ENCODE peak calls at places on chromosomes 5 and 9, in eight cellular contexts. C is kidney tubule cell; J is coronary artery; Z is epithelial cell of prostate; O is aorta; B is activated naive CD4-positive, alpha-beta T cell treated with anti-CD3 and anti-CD28 coated beads, Interleukin-2, amount 50 U/mL, for 72 hours; N is fibroblast of gingiva; D is ELR. L is an unnamed sample.

GRCh38 chr9:98590115-98590514 is 118.6 kb downstream of the GABBR2 start:
- DNase-seq in B (no peak), O (no peak), N (no peak), J (no peak), C (no peak), Z (no peak), D (no peak), L (no peak)

GRCh38 chr5:16456103-16456832 is 9.3 kb downstream of the ZNF622 start:
- DNase-seq in O (peak), C (peak), N (peak), D (peak), Z (peak), J (no peak), B (peak), L (peak)

GRCh38 chr9:88959727-88960469 is 31.4 kb upstream of the S1PR3 start:
- DNase-seq in O (no peak), N (no peak), D (no peak), B (no peak), J (no peak), Z (no peak), C (no peak), L (no peak)

GRCh38 chr5:68746220-68747076 is 347.4 kb upstream of the SLC30A5 start:
- DNase-seq in Z (no peak), C (peak), O (no peak), J (no peak), B (no peak), N (no peak), D (no peak), L (no peak)

GRCh38 chr5:155418960-155419579 is 405.5 kb downstream of the KIF4B start:
- DNase-seq in J (no peak), Z (no peak), C (peak), O (no peak), B (no peak), N (no peak), D (no peak), L (no peak)

GRCh38 chr5:13860176-13860575 is 84.3 kb downstream of the DNAH5 start:
- DNase-seq in B (no peak), C (peak), Z (no peak), N (no peak), J (no peak), D (no peak), O (no peak), L (no peak)

GRCh38 chr5:1805326-1805725 is 4.1 kb downstream of the NDUFS6 start:
- DNase-seq in J (peak), B (no peak), Z (no peak), D (no peak), N (no peak), O (no peak), C (no peak), L (no peak)

GRCh38 chr5:139138109-139138508 is 60.1 kb downstream of the SIL1 start:
- DNase-seq in O (no peak), D (peak), J (no peak), Z (no peak), N (no peak), B (no peak), C (no peak), L (peak)

GRCh38 chr5:172102251-172102870 is 85.7 kb downstream of the STK10 start:
- DNase-seq in C (no peak), N (no peak), D (no peak), Z (no peak), B (no peak), O (no peak), J (no peak), L (no peak)

GRCh38 chr9:124191691-124192208 is 66.0 kb upstream of the NEK6 start:
- DNase-seq in J (no peak), O (peak), N (no peak), D (no peak), C (no peak), B (no peak), Z (no peak), L (no peak)

GRCh38 chr9:109974143-109974917 is 194.3 kb downstream of the PALM2AKAP2 start:
- DNase-seq in N (no peak), D (no peak), C (no peak), J (no peak), Z (no peak), O (peak), B (peak), L (no peak)

GRCh38 chr9:97052735-97053134 is 13.8 kb upstream of the CTSV start:
- DNase-seq in O (no peak), J (no peak), Z (no peak), N (no peak), D (no peak), C (no peak), B (no peak), L (no peak)

GRCh38 chr5:39534701-39535100 is 109.9 kb upstream of the DAB2 start:
- DNase-seq in Z (no peak), B (no peak), D (no peak), C (no peak), O (no peak), N (no peak), J (no peak), L (no peak)